ENCODE peak calls at places on chromosomes 6 and 20, in five cellular contexts. Y is dorsolateral prefrontal cortex, W is stomach, R is osteoblast, V is PC-3. U is an unnamed sample.

GRCh38 chr6:12844284-12845223 is 128.0 kb downstream of the PHACTR1 start:
- DNase-seq in V (peak; percentile 52), Y (no peak), W (no peak), R (no peak), U (no peak)

GRCh38 chr6:75381878-75382633 is 97.5 kb upstream of the TMEM30A start:
- DNase-seq in V (no peak), R (no peak), Y (no peak), W (no peak), U (no peak)

GRCh38 chr6:52535711-52536423 is 41.0 kb downstream of the TRAM2 start:
- DNase-seq in R (no peak), W (no peak), V (no peak), Y (no peak), U (no peak)

GRCh38 chr6:43706788-43707187 is 19.2 kb upstream of the MRPS18A start:
- DNase-seq in W (no peak), V (no peak), Y (no peak), R (no peak), U (no peak)

GRCh38 chr6:32792901-32793400 is 23.9 kb downstream of the HLA-DOB start:
- DNase-seq in Y (no peak), W (no peak), V (no peak), R (no peak), U (no peak)

GRCh38 chr6:3749991-3750323 is 1.6 kb downstream of the PXDC1 start:
- DNase-seq in R (peak; percentile 95), V (peak; percentile 53), Y (no peak), W (peak; percentile 71), U (peak; percentile 74)

GRCh38 chr6:25558155-25558817 is 93.7 kb upstream of the SCGN start:
- DNase-seq in V (peak; percentile 31), W (no peak), R (no peak), Y (no peak), U (no peak)

GRCh38 chr6:52575490-52575868 is 1.4 kb downstream of the TRAM2 start:
- DNase-seq in W (no peak), Y (no peak), R (no peak), V (no peak), U (no peak)

GRCh38 chr6:167678102-167679101 is 148.3 kb upstream of the AFDN start:
- DNase-seq in V (no peak), R (no peak), Y (peak; percentile 60), W (peak; percentile 51), U (peak; percentile 72)

GRCh38 chr6:52365871-52366540 is 4.1 kb downstream of the PAQR8 start:
- DNase-seq in V (no peak), W (no peak), Y (no peak), R (peak; percentile 64), U (no peak)

GRCh38 chr6:73743556-73743955 is 47.6 kb downstream of the CD109 start:
- DNase-seq in W (no peak), R (no peak), Y (no peak), V (no peak), U (no peak)

GRCh38 chr20:23386304-23387117 is 24.5 kb downstream of the GZF1 start:
- DNase-seq in W (no peak), V (no peak), R (no peak), Y (no peak), U (no peak)

GRCh38 chr6:131060311-131060710 is 2.7 kb downstream of the EPB41L2 start:
- DNase-seq in Y (no peak), W (no peak), V (peak; percentile 49), R (peak; percentile 58), U (no peak)

GRCh38 chr20:60116128-60116909 is 158.1 kb downstream of the CDH26 start:
- DNase-seq in V (no peak), R (no peak), W (peak; percentile 13), Y (no peak), U (no peak)

GRCh38 chr6:27296106-27296783 is 15.8 kb downstream of the POM121L2 start:
- DNase-seq in R (peak; percentile 86), W (no peak), Y (no peak), V (peak; percentile 55), U (no peak)

GRCh38 chr6:109511832-109512231 is 28.8 kb upstream of the ZBTB24 start:
- DNase-seq in V (no peak), W (no peak), R (no peak), Y (no peak), U (no peak)

GRCh38 chr6:158666637-158667359 is 16.9 kb downstream of the SYTL3 start:
- DNase-seq in W (peak; percentile 74), R (peak; percentile 88), Y (no peak), V (no peak), U (no peak)

GRCh38 chr6:81748946-81749345 is 3.5 kb downstream of the TENT5A start:
- DNase-seq in Y (no peak), W (no peak), R (no peak), V (no peak), U (no peak)

GRCh38 chr6:10310826-10311225 is 104.0 kb downstream of the TFAP2A start:
- DNase-seq in R (no peak), Y (no peak), V (no peak), W (no peak), U (no peak)

GRCh38 chr20:43870484-43870883 is 44.2 kb upstream of the TOX2 start:
- DNase-seq in W (no peak), R (no peak), Y (no peak), V (peak; percentile 36), U (no peak)

GRCh38 chr6:169250660-169251059 is 3.0 kb downstream of the THBS2 start:
- DNase-seq in W (peak; percentile 21), V (peak; percentile 76), R (peak; percentile 98), Y (peak; percentile 90), U (no peak)

GRCh38 chr6:43144879-43145278 is 26.2 kb upstream of the SRF start:
- DNase-seq in R (no peak), W (no peak), Y (no peak), V (peak; percentile 66), U (no peak)

GRCh38 chr6:3534599-3534998 is 77.7 kb upstream of the SLC22A23 start:
- DNase-seq in R (peak; percentile 93), V (peak; percentile 31), W (no peak), Y (no peak), U (no peak)

GRCh38 chr6:170284126-170284773 is 6.6 kb downstream of the DLL1 start:
- DNase-seq in V (no peak), R (peak; percentile 49), Y (no peak), W (peak; percentile 18), U (peak; percentile 3)

GRCh38 chr6:144215402-144215931 is 65.2 kb downstream of the STX11 start:
- DNase-seq in W (no peak), V (peak; percentile 13), R (peak; percentile 87), Y (no peak), U (peak; percentile 44)

GRCh38 chr20:35226775-35227681 is 538 bp downstream of the MMP24 start:
- DNase-seq in R (peak; percentile 96), W (peak; percentile 41), Y (no peak), V (peak; percentile 41), U (peak; percentile 52)

GRCh38 chr20:61146006-61146405 is 106.1 kb upstream of the CDH4 start:
- DNase-seq in Y (no peak), V (no peak), R (no peak), W (no peak), U (no peak)

GRCh38 chr6:26122402-26122792 is 35.2 kb downstream of the HFE start:
- DNase-seq in Y (no peak), W (no peak), V (peak; percentile 41), R (no peak), U (no peak)

GRCh38 chr6:84220809-84221409 is 6.5 kb downstream of the CEP162 start:
- DNase-seq in W (no peak), Y (no peak), R (no peak), V (peak; percentile 48), U (no peak)

GRCh38 chr6:27303613-27304272 is 8.3 kb downstream of the POM121L2 start:
- DNase-seq in R (peak; percentile 82), Y (no peak), W (no peak), V (no peak), U (no peak)

GRCh38 chr20:47925603-47926002 is 140.3 kb upstream of the SULF2 start:
- DNase-seq in R (no peak), W (no peak), Y (no peak), V (peak; percentile 88), U (no peak)
- H3K27ac ChIP-seq in R (no peak overlapping the region), W (no peak overlapping the region), Y (no peak overlapping the region), V (peak overlapping the region; percentile 93), U (no peak overlapping the region)

GRCh38 chr6:15499125-15499524 is 163.7 kb downstream of the DTNBP1 start:
- DNase-seq in Y (peak; percentile 6), R (peak; percentile 19), W (no peak), V (no peak), U (no peak)
- H3K27ac ChIP-seq in Y (no peak overlapping the region), R (no peak overlapping the region), W (no peak overlapping the region), V (no peak overlapping the region), U (no peak overlapping the region)

DNA sequence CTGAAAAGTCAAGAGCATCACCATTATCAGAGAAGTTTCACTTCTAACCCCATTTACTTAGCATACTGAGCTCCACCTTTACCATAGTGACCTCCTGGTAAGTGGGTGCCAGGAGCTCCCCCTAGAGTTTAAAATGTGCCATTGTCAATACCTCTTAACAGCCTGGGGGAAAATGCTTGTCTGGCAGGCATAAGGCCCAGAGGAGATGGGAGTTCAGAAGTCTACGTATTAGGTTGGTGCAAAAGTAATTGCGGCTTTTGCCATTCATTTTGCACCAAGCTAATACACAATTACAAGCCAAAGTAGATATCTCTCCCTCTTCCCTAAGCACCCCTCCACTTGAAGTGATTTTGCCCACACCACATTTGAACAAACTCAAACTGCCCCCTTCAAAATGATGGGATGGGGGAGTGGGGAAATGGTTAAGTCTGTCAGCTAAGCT is 919.0 kb downstream of the KIF16B start:
- DNase-seq in V (peak; percentile 87), W (peak; percentile 45), R (no peak), Y (peak; percentile 39), U (peak; percentile 73)
- H3K27ac ChIP-seq in V (no peak overlapping the region), W (no peak overlapping the region), R (no peak overlapping the region), Y (no peak overlapping the region), U (no peak overlapping the region)

DNA sequence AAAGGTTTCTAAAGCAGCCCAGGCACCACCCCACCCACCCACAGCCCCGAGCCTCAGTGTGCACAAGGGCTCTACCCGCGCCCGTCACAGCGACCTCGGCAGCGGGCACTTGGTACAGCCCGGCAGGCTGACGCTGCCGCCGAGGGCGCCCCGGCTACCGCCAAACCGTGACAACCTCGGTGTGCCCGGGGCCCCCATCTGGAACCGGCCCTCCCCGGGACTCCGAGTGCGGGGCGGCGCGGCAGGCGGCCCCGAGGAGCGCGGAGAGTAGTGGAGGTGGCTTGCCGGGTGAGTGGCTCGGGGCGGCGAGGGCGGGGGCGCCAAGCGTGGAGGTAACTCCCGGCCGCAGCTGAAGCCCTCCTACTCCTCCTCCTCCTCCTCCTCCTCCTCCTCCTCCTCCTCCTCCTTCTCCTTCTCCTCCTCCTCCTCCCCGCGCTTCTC is at the start of gene ISM1:
- DNase-seq in Y (no peak), R (peak; percentile 89), V (no peak), W (no peak), U (peak; percentile 15)
- H3K27ac ChIP-seq in Y (no peak within 1 kb of the TSS), R (no peak within 1 kb of the TSS), V (no peak within 1 kb of the TSS), W (peak within 1 kb of the TSS; percentile 66), U (no peak within 1 kb of the TSS)

DNA sequence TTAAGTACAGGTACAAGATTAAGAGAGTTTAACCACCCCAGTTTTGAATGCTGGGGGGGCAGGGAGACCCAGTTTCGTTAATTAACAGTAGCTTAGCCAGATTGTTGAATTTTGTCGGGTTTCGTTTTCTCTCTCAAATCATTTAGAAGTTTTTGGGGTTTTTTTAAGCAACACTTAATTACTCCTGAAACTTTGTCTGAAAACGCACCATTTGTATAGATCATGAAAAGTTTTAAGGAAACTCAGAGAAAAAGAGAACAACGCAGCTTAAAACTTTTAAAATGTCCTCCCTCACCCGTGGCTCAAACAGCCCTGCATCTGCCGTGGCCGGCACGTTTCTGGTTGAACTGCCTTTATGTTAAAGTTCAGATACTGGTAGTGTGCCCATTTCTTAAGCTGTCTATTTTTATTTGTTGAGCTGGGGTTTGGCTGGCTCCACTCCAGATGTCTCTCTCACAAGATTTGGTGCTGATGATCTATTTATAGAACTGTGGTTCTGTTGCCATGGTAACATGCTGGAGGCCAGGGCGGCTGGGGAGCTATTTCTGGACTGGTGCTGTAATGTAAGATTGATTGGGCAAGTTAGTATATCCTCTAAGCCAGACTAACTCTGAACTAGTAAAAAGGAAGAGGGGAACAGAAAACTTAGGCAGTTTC is 55.1 kb downstream of the GNAS start:
- DNase-seq in Y (peak; percentile 82), V (peak; percentile 29), W (peak; percentile 92), R (peak; percentile 92), U (peak; percentile 97)
- H3K27ac ChIP-seq in Y (peak overlapping the region; percentile 72), V (no peak overlapping the region), W (peak overlapping the region; percentile 86), R (peak overlapping the region; percentile 86), U (peak overlapping the region; percentile 60)